ENCODE peak calls at places on chromosome 15, in six cellular contexts. K is SK-N-SH, F is K562, I is A549, M is H1, O is GM12878. Y is an unnamed sample.
A peak's percentile ranks its signal among the peaks of the same experiment; 100 is the strongest.

GRCh38 chr15:98738689-98739411 is 90.5 kb downstream of the IGF1R start:
- DNase-seq in K (no peak), F (no peak), I (no peak), M (no peak), O (no peak), Y (no peak)

GRCh38 chr15:35867371-35867770 is 321.4 kb upstream of the DPH6 start:
- DNase-seq in K (no peak), F (no peak), I (no peak), M (no peak), O (no peak), Y (no peak)

GRCh38 chr15:61794881-61795280 is 265.4 kb downstream of the VPS13C start:
- DNase-seq in K (no peak), F (no peak), I (no peak), M (no peak), O (no peak), Y (no peak)

GRCh38 chr15:34855397-34855796 is 60.0 kb upstream of the ACTC1 start:
- DNase-seq in K (peak; percentile 25), F (no peak), I (no peak), M (no peak), O (no peak), Y (peak; percentile 79)

GRCh38 chr15:79381593-79381992 is 50.5 kb upstream of the MINAR1 start:
- DNase-seq in K (no peak), F (no peak), I (no peak), M (no peak), O (no peak), Y (no peak)

GRCh38 chr15:101001796-101002195 is 82.6 kb downstream of the LRRK1 start:
- DNase-seq in K (no peak), F (no peak), I (no peak), M (no peak), O (no peak), Y (no peak)

GRCh38 chr15:101046826-101047225 is 127.7 kb downstream of the LRRK1 start:
- DNase-seq in K (no peak), F (no peak), I (no peak), M (no peak), O (no peak), Y (no peak)

GRCh38 chr15:27601239-27601942 is 497.7 kb downstream of the OCA2 start:
- DNase-seq in K (no peak), F (no peak), I (no peak), M (no peak), O (no peak), Y (no peak)

GRCh38 chr15:64690578-64691296 is 84.7 kb downstream of the RBPMS2 start:
- DNase-seq in K (no peak), F (no peak), I (no peak), M (no peak), O (no peak), Y (no peak)

GRCh38 chr15:45268135-45268534 is 16.1 kb downstream of the SLC28A2 start:
- DNase-seq in K (no peak), F (peak; percentile 36), I (no peak), M (no peak), O (no peak), Y (no peak)

GRCh38 chr15:79140846-79141570 is 50.4 kb upstream of the RASGRF1 start:
- DNase-seq in K (no peak), F (no peak), I (no peak), M (no peak), O (no peak), Y (no peak)

GRCh38 chr15:56817690-56818089 is 84.4 kb upstream of the ZNF280D start:
- DNase-seq in K (no peak), F (no peak), I (no peak), M (no peak), O (no peak), Y (no peak)

GRCh38 chr15:67110958-67111864 is 45.8 kb downstream of the SMAD3 start:
- DNase-seq in K (no peak), F (no peak), I (no peak), M (no peak), O (no peak), Y (peak; percentile 54)

GRCh38 chr15:57158589-57158988 is 217.7 kb upstream of the CGNL1 start:
- DNase-seq in K (peak; percentile 9), F (no peak), I (no peak), M (no peak), O (no peak), Y (peak; percentile 48)

GRCh38 chr15:69119016-69119415 is 41.4 kb upstream of the GLCE start:
- DNase-seq in K (no peak), F (no peak), I (no peak), M (no peak), O (no peak), Y (no peak)

GRCh38 chr15:75030023-75030413 is 6.6 kb downstream of the PPCDC start:
- DNase-seq in K (no peak), F (no peak), I (no peak), M (no peak), O (no peak), Y (peak; percentile 13)

DNA sequence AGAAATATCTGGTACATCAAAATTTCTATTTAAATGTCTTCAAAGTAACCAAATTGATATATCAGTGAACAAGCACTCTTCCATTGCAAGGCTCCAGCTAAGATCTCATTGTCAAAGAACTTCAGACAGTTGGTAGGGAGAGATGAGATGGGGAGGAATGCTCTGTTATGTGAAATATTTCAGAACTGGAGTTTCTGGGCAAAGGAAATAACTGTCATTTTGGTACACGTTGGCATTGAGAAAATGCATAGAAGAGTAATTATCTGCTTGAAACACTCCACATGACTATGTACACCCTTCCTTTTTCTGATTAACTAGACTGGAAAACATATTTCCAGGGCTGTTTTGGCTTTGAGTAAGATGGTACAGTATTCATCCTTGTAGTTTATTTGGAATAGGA is 297.5 kb upstream of the RASGRP1 start:
- DNase-seq in K (no peak), F (no peak), I (no peak), M (no peak), O (no peak), Y (no peak)
- H3K4me2 ChIP-seq in K (no peak overlapping the region), F (no peak overlapping the region), I (no peak overlapping the region), M (no peak overlapping the region), O (no peak overlapping the region), Y (no peak overlapping the region)

GRCh38 chr15:25177955-25178801 is 223.4 kb downstream of the SNRPN start:
- DNase-seq in K (no peak), F (no peak), I (no peak), M (no peak), O (no peak), Y (no peak)
- TF ChIP-seq USF2 in K (no peak), F (no peak), I (no peak), M (no peak), O (no peak), Y (no peak)

GRCh38 chr15:38490231-38490630 is 36.3 kb downstream of the FAM98B start:
- DNase-seq in K (no peak), F (no peak), I (no peak), M (no peak), O (no peak), Y (peak; percentile 87)
- H3K4me2 ChIP-seq in K (peak overlapping the region; percentile 34), F (no peak overlapping the region), I (no peak overlapping the region), M (no peak overlapping the region), O (no peak overlapping the region), Y (peak overlapping the region; percentile 82)

GRCh38 chr15:81273200-81273599 is 50.7 kb downstream of the STARD5 start:
- DNase-seq in K (no peak), F (no peak), I (no peak), M (no peak), O (no peak), Y (no peak)

GRCh38 chr15:81271761-81272644 is 51.9 kb downstream of the STARD5 start:
- DNase-seq in K (no peak), F (no peak), I (no peak), M (no peak), O (no peak), Y (no peak)

GRCh38 chr15:81274932-81275341 is 49.0 kb downstream of the STARD5 start:
- DNase-seq in K (peak; percentile 74), F (peak; percentile 86), I (peak; percentile 67), M (peak; percentile 56), O (peak; percentile 82), Y (peak; percentile 86)

GRCh38 chr15:81274255-81274654 is 49.7 kb downstream of the STARD5 start:
- DNase-seq in K (no peak), F (no peak), I (no peak), M (no peak), O (no peak), Y (no peak)

GRCh38 chr15:81273855-81274254 is 50.1 kb downstream of the STARD5 start:
- DNase-seq in K (no peak), F (no peak), I (no peak), M (no peak), O (no peak), Y (no peak)
- TF ChIP-seq USF2 in K (no peak), F (no peak), I (no peak), M (no peak), O (no peak), Y (no peak)

GRCh38 chr15:77402740-77403379 is 17.0 kb downstream of the PEAK1 start:
- DNase-seq in K (no peak), F (no peak), I (no peak), M (no peak), O (no peak), Y (peak; percentile 90)
- H3K4me2 ChIP-seq in K (peak overlapping the region; percentile 44), F (no peak overlapping the region), I (peak overlapping the region; percentile 8), M (no peak overlapping the region), O (no peak overlapping the region), Y (peak overlapping the region; percentile 89)

GRCh38 chr15:70435369-70435768 is 328.0 kb downstream of the UACA start:
- DNase-seq in K (no peak), F (no peak), I (no peak), M (no peak), O (no peak), Y (no peak)

GRCh38 chr15:70431854-70432253 is 331.5 kb downstream of the UACA start:
- DNase-seq in K (no peak), F (no peak), I (no peak), M (no peak), O (no peak), Y (no peak)

GRCh38 chr15:70435872-70436271 is 327.5 kb downstream of the UACA start:
- DNase-seq in K (no peak), F (no peak), I (no peak), M (no peak), O (peak; percentile 15), Y (no peak)

GRCh38 chr15:70433583-70434288 is 329.6 kb downstream of the UACA start:
- DNase-seq in K (peak; percentile 57), F (no peak), I (no peak), M (no peak), O (no peak), Y (no peak)

GRCh38 chr15:70432924-70433500 is 330.3 kb downstream of the UACA start:
- DNase-seq in K (peak; percentile 58), F (peak; percentile 29), I (no peak), M (no peak), O (no peak), Y (no peak)
- TF ChIP-seq USF2 in K (no peak), F (no peak), I (no peak), M (no peak), O (no peak), Y (no peak)

GRCh38 chr15:96322401-96323249 is 7.9 kb upstream of the NR2F2 start:
- DNase-seq in K (no peak), F (no peak), I (no peak), M (no peak), O (no peak), Y (no peak)
- H3K4me2 ChIP-seq in K (no peak overlapping the region), F (no peak overlapping the region), I (peak overlapping the region; percentile 64), M (peak overlapping the region; percentile 80), O (no peak overlapping the region), Y (peak overlapping the region; percentile 61)

Y was measured in IMR-90.